ENCODE peak calls at places on chromosome 13, in five cellular contexts. One of them, this sample, is unnamed.

GRCh38 chr13:83065136-83065535 is 817.1 kb downstream of the SLITRK1 start:
- DNase-seq in SK-N-SH: no peak
- DNase-seq in GM12878: no peak
- DNase-seq in K562: no peak
- DNase-seq in HepG2: no peak
- DNase-seq in this sample: no peak

GRCh38 chr13:27728271-27728670 is 64.0 kb upstream of the GSX1 start:
- DNase-seq in SK-N-SH: no peak
- DNase-seq in GM12878: no peak
- DNase-seq in K562: no peak
- DNase-seq in HepG2: no peak
- DNase-seq in this sample: no peak

GRCh38 chr13:81907973-81908372 is 1567.0 kb upstream of the SPRY2 start:
- DNase-seq in SK-N-SH: no peak
- DNase-seq in GM12878: no peak
- DNase-seq in K562: no peak
- DNase-seq in HepG2: no peak
- DNase-seq in this sample: no peak

GRCh38 chr13:57632276-57633140 is 964 bp downstream of the PCDH17 start:
- DNase-seq in SK-N-SH: peak; percentile 54
- DNase-seq in GM12878: no peak
- DNase-seq in K562: no peak
- DNase-seq in HepG2: no peak
- DNase-seq in this sample: no peak

GRCh38 chr13:40813662-40814454 is 24.4 kb downstream of the SLC25A15 start:
- DNase-seq in SK-N-SH: peak; percentile 27
- DNase-seq in GM12878: no peak
- DNase-seq in K562: no peak
- DNase-seq in HepG2: peak; percentile 30
- DNase-seq in this sample: no peak

GRCh38 chr13:101875717-101876393 is 423.4 kb downstream of the ITGBL1 start:
- DNase-seq in SK-N-SH: no peak
- DNase-seq in GM12878: no peak
- DNase-seq in K562: no peak
- DNase-seq in HepG2: peak; percentile 93
- DNase-seq in this sample: no peak

GRCh38 chr13:26914148-26914547 is 153.6 kb upstream of the GPR12 start:
- DNase-seq in SK-N-SH: no peak
- DNase-seq in GM12878: no peak
- DNase-seq in K562: no peak
- DNase-seq in HepG2: no peak
- DNase-seq in this sample: no peak

GRCh38 chr13:59533561-59534337 is 630.0 kb downstream of the DIAPH3 start:
- DNase-seq in SK-N-SH: no peak
- DNase-seq in GM12878: no peak
- DNase-seq in K562: no peak
- DNase-seq in HepG2: peak; percentile 12
- DNase-seq in this sample: no peak

GRCh38 chr13:46905249-46905648 is 8.4 kb upstream of the HTR2A start:
- DNase-seq in SK-N-SH: no peak
- DNase-seq in GM12878: no peak
- DNase-seq in K562: no peak
- DNase-seq in HepG2: no peak
- DNase-seq in this sample: no peak

GRCh38 chr13:98419786-98420559 is 156.9 kb downstream of the STK24 start:
- DNase-seq in SK-N-SH: no peak
- DNase-seq in GM12878: no peak
- DNase-seq in K562: no peak
- DNase-seq in HepG2: no peak
- DNase-seq in this sample: no peak

GRCh38 chr13:108527849-108528248 is 101.6 kb upstream of the MYO16 start:
- DNase-seq in SK-N-SH: no peak
- DNase-seq in GM12878: no peak
- DNase-seq in K562: no peak
- DNase-seq in HepG2: no peak
- DNase-seq in this sample: no peak

GRCh38 chr13:94344126-94344863 is 135.2 kb downstream of the DCT start:
- DNase-seq in SK-N-SH: no peak
- DNase-seq in GM12878: no peak
- DNase-seq in K562: no peak
- DNase-seq in HepG2: peak; percentile 46
- DNase-seq in this sample: no peak

GRCh38 chr13:101425623-101426022 is 9.3 kb upstream of the NALCN start:
- DNase-seq in SK-N-SH: no peak
- DNase-seq in GM12878: no peak
- DNase-seq in K562: no peak
- DNase-seq in HepG2: no peak
- DNase-seq in this sample: no peak

GRCh38 chr13:42788601-42789000 is 7.2 kb downstream of the FAM216B start:
- DNase-seq in SK-N-SH: no peak
- DNase-seq in GM12878: no peak
- DNase-seq in K562: no peak
- DNase-seq in HepG2: no peak
- DNase-seq in this sample: no peak

GRCh38 chr13:29587645-29588044 is 7.8 kb downstream of the SLC7A1 start:
- DNase-seq in SK-N-SH: no peak
- DNase-seq in GM12878: no peak
- DNase-seq in K562: no peak
- DNase-seq in HepG2: no peak
- DNase-seq in this sample: no peak

GRCh38 chr13:29593605-29594297 is 1.7 kb downstream of the SLC7A1 start:
- DNase-seq in SK-N-SH: no peak
- DNase-seq in GM12878: no peak
- DNase-seq in K562: no peak
- DNase-seq in HepG2: no peak
- DNase-seq in this sample: no peak

GRCh38 chr13:29591310-29591709 is 4.2 kb downstream of the SLC7A1 start:
- DNase-seq in SK-N-SH: no peak
- DNase-seq in GM12878: no peak
- DNase-seq in K562: no peak
- DNase-seq in HepG2: no peak
- DNase-seq in this sample: no peak

GRCh38 chr13:29589967-29590366 is 5.5 kb downstream of the SLC7A1 start:
- DNase-seq in SK-N-SH: no peak
- DNase-seq in GM12878: no peak
- DNase-seq in K562: no peak
- DNase-seq in HepG2: no peak
- DNase-seq in this sample: no peak

GRCh38 chr13:29589234-29589633 is 6.3 kb downstream of the SLC7A1 start:
- DNase-seq in SK-N-SH: no peak
- DNase-seq in GM12878: no peak
- DNase-seq in K562: no peak
- DNase-seq in HepG2: no peak
- DNase-seq in this sample: no peak
- TF ChIP-seq POLR2AphosphoS5 in SK-N-SH: no peak
- TF ChIP-seq POLR2AphosphoS5 in GM12878: no peak
- TF ChIP-seq POLR2AphosphoS5 in K562: no peak
- TF ChIP-seq POLR2AphosphoS5 in HepG2: no peak
- TF ChIP-seq POLR2AphosphoS5 in this sample: no peak

GRCh38 chr13:44368599-44369368 is 4.8 kb upstream of the SERP2 start:
- DNase-seq in SK-N-SH: no peak
- DNase-seq in GM12878: no peak
- DNase-seq in K562: no peak
- DNase-seq in HepG2: no peak
- DNase-seq in this sample: no peak

GRCh38 chr13:44373601-44374347 is at the start of gene SERP2:
- DNase-seq in SK-N-SH: peak; percentile 97
- DNase-seq in GM12878: no peak
- DNase-seq in K562: no peak
- DNase-seq in HepG2: no peak
- DNase-seq in this sample: no peak

GRCh38 chr13:44371421-44371820 is 2.2 kb upstream of the SERP2 start:
- DNase-seq in SK-N-SH: no peak
- DNase-seq in GM12878: no peak
- DNase-seq in K562: no peak
- DNase-seq in HepG2: no peak
- DNase-seq in this sample: no peak

GRCh38 chr13:44374348-44374712 is 706 bp downstream of the SERP2 start:
- DNase-seq in SK-N-SH: no peak
- DNase-seq in GM12878: no peak
- DNase-seq in K562: no peak
- DNase-seq in HepG2: no peak
- DNase-seq in this sample: no peak

DNA sequence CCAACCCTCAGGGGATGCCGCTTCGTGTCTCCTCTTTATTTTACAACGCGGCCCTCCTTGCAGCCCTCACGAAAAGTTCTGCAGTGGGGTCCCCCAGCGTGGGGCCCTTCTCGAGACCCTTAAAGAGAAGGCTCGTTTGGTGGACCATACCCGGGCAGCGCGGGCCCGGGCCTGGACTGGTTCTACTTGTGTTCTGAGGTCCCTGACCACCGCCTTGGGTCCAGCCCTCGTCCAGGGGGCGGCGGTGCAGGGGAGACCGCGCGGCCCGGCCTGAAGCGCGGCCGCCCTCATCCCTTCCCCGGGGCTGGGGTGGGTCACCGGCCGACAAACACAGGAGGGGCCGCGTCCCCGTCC is 400 bp upstream of the SERP2 start:
- DNase-seq in SK-N-SH: no peak
- DNase-seq in GM12878: no peak
- DNase-seq in K562: no peak
- DNase-seq in HepG2: no peak
- DNase-seq in this sample: no peak
- TF ChIP-seq GABPA in SK-N-SH: no peak
- TF ChIP-seq GABPA in GM12878: no peak
- TF ChIP-seq GABPA in K562: no peak
- TF ChIP-seq GABPA in HepG2: no peak
- TF ChIP-seq GABPA in this sample: no peak

DNA sequence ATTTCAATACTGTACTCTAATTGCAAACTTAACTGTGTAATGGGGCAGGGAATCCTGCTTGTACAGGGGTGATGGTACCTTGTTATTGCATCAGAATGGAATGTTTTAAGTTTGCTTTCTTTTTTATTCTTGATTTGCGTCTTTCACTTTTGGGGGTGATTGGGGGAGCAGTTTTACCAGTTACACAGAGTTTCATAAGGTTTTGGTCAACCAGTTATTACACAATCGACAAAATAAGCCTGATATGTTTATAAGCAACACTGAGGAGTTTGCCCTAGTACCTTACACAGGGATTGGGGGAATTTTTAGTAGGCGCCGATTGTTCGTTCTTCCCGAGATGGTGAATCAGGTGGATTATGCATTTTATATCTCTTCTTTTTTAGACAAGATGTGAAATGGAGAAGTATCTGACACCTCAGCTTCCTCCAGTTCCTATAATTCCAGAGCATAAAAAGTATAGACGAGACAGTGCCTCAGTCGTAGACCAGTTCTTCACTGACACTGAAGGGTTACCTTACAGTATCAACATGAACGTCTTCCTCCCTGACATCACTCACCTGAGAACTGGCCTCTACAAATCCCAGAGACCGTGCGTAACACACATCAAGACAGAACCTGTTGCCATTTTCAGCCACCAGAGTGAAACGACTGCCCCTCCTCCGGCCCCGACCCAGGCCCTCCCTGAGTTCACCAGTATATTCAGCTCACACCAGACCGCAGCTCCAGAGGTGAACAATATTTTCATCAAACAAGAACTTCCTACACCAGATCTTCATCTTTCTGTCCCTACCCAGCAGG is 2.9 kb downstream of the KLF5 start:
- DNase-seq in SK-N-SH: no peak
- DNase-seq in GM12878: no peak
- DNase-seq in K562: no peak
- DNase-seq in HepG2: no peak
- DNase-seq in this sample: no peak
- TF ChIP-seq REST in SK-N-SH: no peak
- TF ChIP-seq REST in GM12878: no peak
- TF ChIP-seq REST in K562: no peak
- TF ChIP-seq REST in HepG2: no peak
- TF ChIP-seq REST in this sample: no peak

DNA sequence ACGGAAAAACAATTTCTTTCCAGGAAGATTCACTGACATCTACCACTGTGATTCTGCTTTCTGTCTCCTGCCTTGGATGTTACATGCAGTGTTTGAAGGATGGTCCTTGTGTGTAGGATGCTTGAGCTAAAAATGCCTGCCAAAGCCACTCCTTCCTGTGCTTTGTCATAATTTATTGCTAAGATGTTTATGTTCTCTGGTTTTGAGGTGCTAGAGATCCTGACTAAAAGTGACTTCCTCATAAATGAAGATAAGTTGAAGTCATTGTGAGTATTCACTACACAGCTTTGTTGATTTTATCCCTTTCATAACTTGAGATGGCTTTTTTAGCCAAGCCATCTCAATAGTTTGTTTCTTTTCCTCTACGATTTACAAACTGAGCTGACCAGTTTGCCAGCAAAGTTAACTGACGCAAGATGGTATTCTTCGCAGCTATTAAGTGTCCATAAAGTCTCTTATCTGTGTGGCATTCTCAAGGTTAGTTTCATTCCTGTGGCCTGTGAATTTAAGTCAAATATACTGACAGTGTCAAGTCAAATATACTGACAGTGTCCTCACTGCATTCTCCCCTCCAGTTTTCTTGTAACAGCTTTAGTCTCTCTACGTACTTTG is 15.7 kb upstream of the FBXL3 start:
- DNase-seq in SK-N-SH: no peak
- DNase-seq in GM12878: no peak
- DNase-seq in K562: no peak
- DNase-seq in HepG2: no peak
- DNase-seq in this sample: no peak
- TF ChIP-seq POLR2AphosphoS5 in SK-N-SH: no peak
- TF ChIP-seq POLR2AphosphoS5 in GM12878: peak; percentile 20
- TF ChIP-seq POLR2AphosphoS5 in K562: no peak
- TF ChIP-seq POLR2AphosphoS5 in HepG2: no peak
- TF ChIP-seq POLR2AphosphoS5 in this sample: no peak

DNA sequence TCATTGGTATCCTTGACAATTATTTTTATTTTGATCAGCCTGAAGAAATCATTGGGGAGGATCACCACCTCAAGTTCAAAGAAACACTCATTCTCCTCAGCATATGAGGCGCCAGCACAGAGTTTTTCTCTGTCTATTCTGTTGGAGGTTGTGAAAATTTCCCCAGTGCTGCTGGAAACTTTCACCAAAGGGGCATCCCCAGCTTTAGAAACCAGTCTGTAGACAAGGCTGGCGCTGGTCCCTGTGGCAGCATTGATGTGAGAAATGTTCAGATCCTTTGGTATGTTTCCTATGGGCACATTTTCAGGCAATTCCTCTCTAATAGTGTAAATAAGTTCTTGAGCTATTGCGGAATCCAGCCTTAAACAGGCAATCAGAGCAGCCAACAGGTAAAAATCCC is 2.1 kb downstream of the PCDH9 start:
- DNase-seq in SK-N-SH: no peak
- DNase-seq in GM12878: no peak
- DNase-seq in K562: no peak
- DNase-seq in HepG2: no peak
- DNase-seq in this sample: no peak
- TF ChIP-seq GABPA in SK-N-SH: no peak
- TF ChIP-seq GABPA in GM12878: no peak
- TF ChIP-seq GABPA in K562: no peak
- TF ChIP-seq GABPA in HepG2: no peak
- TF ChIP-seq GABPA in this sample: no peak

GRCh38 chr13:110597041-110597689 is 18.2 kb upstream of the NAXD start:
- DNase-seq in SK-N-SH: no peak
- DNase-seq in GM12878: no peak
- DNase-seq in K562: no peak
- DNase-seq in HepG2: no peak
- DNase-seq in this sample: no peak
- TF ChIP-seq REST in SK-N-SH: no peak
- TF ChIP-seq REST in GM12878: no peak
- TF ChIP-seq REST in K562: no peak
- TF ChIP-seq REST in HepG2: no peak
- TF ChIP-seq REST in this sample: no peak

This sample was measured in HL-60.